ENCODE peak calls at places on chromosomes 1 and 21, in eight cellular contexts. One of them, this sample, is unnamed.
A peak's percentile ranks its signal among the peaks of the same experiment; 100 is the strongest.

GRCh38 chr21:36980280-36981048 is 14.0 kb upstream of the HLCS start:
- DNase-seq in transverse colon: peak; percentile 36
- DNase-seq in HepG2: no peak
- DNase-seq in esophagus muscularis mucosa: no peak
- DNase-seq in H1: peak; percentile 65
- DNase-seq in stomach: peak; percentile 52
- DNase-seq in K562: no peak
- DNase-seq in suprapubic skin: no peak
- DNase-seq in this sample: peak; percentile 63

GRCh38 chr1:246005067-246005466 is 502.0 kb downstream of the SMYD3 start:
- DNase-seq in transverse colon: no peak
- DNase-seq in esophagus muscularis mucosa: no peak
- DNase-seq in stomach: no peak
- DNase-seq in suprapubic skin: no peak
- DNase-seq in H1: no peak
- DNase-seq in HepG2: no peak
- DNase-seq in K562: no peak
- DNase-seq in this sample: no peak

GRCh38 chr1:3836421-3836820 is 20.6 kb downstream of the CEP104 start:
- DNase-seq in esophagus muscularis mucosa: no peak
- DNase-seq in suprapubic skin: no peak
- DNase-seq in K562: no peak
- DNase-seq in stomach: no peak
- DNase-seq in H1: no peak
- DNase-seq in transverse colon: no peak
- DNase-seq in HepG2: no peak
- DNase-seq in this sample: no peak

GRCh38 chr21:46295177-46295711 is 9.1 kb downstream of the YBEY start:
- DNase-seq in H1: peak; percentile 51
- DNase-seq in HepG2: peak; percentile 39
- DNase-seq in suprapubic skin: no peak
- DNase-seq in esophagus muscularis mucosa: no peak
- DNase-seq in stomach: no peak
- DNase-seq in transverse colon: no peak
- DNase-seq in K562: peak; percentile 59
- DNase-seq in this sample: no peak

GRCh38 chr21:36946949-36947371 is 19.5 kb downstream of the HLCS start:
- DNase-seq in esophagus muscularis mucosa: no peak
- DNase-seq in HepG2: no peak
- DNase-seq in K562: no peak
- DNase-seq in H1: no peak
- DNase-seq in transverse colon: no peak
- DNase-seq in stomach: no peak
- DNase-seq in suprapubic skin: no peak
- DNase-seq in this sample: no peak

GRCh38 chr1:189424746-189425331 is 1052.8 kb downstream of the BRINP3 start:
- DNase-seq in esophagus muscularis mucosa: no peak
- DNase-seq in stomach: no peak
- DNase-seq in transverse colon: no peak
- DNase-seq in HepG2: no peak
- DNase-seq in suprapubic skin: no peak
- DNase-seq in K562: no peak
- DNase-seq in H1: no peak
- DNase-seq in this sample: no peak

GRCh38 chr1:66464356-66464755 is 69.6 kb upstream of the SGIP1 start:
- DNase-seq in K562: no peak
- DNase-seq in suprapubic skin: no peak
- DNase-seq in HepG2: no peak
- DNase-seq in H1: no peak
- DNase-seq in transverse colon: no peak
- DNase-seq in esophagus muscularis mucosa: no peak
- DNase-seq in stomach: no peak
- DNase-seq in this sample: no peak

GRCh38 chr1:212281589-212281988 is 3.6 kb upstream of the PPP2R5A start:
- DNase-seq in HepG2: no peak
- DNase-seq in suprapubic skin: no peak
- DNase-seq in esophagus muscularis mucosa: no peak
- DNase-seq in H1: no peak
- DNase-seq in K562: no peak
- DNase-seq in stomach: no peak
- DNase-seq in transverse colon: no peak
- DNase-seq in this sample: no peak

GRCh38 chr1:2233997-2234761 is 6.1 kb downstream of the SKI start:
- DNase-seq in suprapubic skin: peak; percentile 97
- DNase-seq in K562: no peak
- DNase-seq in stomach: peak; percentile 77
- DNase-seq in transverse colon: peak; percentile 81
- DNase-seq in H1: peak; percentile 50
- DNase-seq in HepG2: peak; percentile 93
- DNase-seq in esophagus muscularis mucosa: peak; percentile 98
- DNase-seq in this sample: peak; percentile 93

GRCh38 chr1:81682490-81682889 is 118.2 kb upstream of the ADGRL2 start:
- DNase-seq in esophagus muscularis mucosa: no peak
- DNase-seq in transverse colon: no peak
- DNase-seq in suprapubic skin: no peak
- DNase-seq in HepG2: no peak
- DNase-seq in H1: no peak
- DNase-seq in K562: no peak
- DNase-seq in stomach: no peak
- DNase-seq in this sample: no peak

GRCh38 chr1:6118415-6118814 is 61.7 kb downstream of the CHD5 start:
- DNase-seq in transverse colon: no peak
- DNase-seq in HepG2: no peak
- DNase-seq in stomach: no peak
- DNase-seq in esophagus muscularis mucosa: no peak
- DNase-seq in H1: no peak
- DNase-seq in suprapubic skin: no peak
- DNase-seq in K562: no peak
- DNase-seq in this sample: no peak

GRCh38 chr1:86648255-86648654 is 56.1 kb upstream of the SH3GLB1 start:
- DNase-seq in stomach: no peak
- DNase-seq in esophagus muscularis mucosa: no peak
- DNase-seq in transverse colon: no peak
- DNase-seq in HepG2: no peak
- DNase-seq in suprapubic skin: no peak
- DNase-seq in K562: no peak
- DNase-seq in H1: no peak
- DNase-seq in this sample: no peak

GRCh38 chr21:31656199-31657095 is 3.0 kb upstream of the SOD1 start:
- DNase-seq in esophagus muscularis mucosa: peak; percentile 86
- DNase-seq in stomach: no peak
- DNase-seq in H1: no peak
- DNase-seq in HepG2: no peak
- DNase-seq in K562: no peak
- DNase-seq in transverse colon: no peak
- DNase-seq in suprapubic skin: no peak
- DNase-seq in this sample: no peak

GRCh38 chr1:201941420-201942128 is 4.8 kb downstream of the LMOD1 start:
- DNase-seq in transverse colon: no peak
- DNase-seq in suprapubic skin: no peak
- DNase-seq in H1: peak; percentile 83
- DNase-seq in K562: peak; percentile 96
- DNase-seq in HepG2: peak; percentile 49
- DNase-seq in esophagus muscularis mucosa: no peak
- DNase-seq in stomach: no peak
- DNase-seq in this sample: no peak

GRCh38 chr1:152392909-152393308 is 21.2 kb downstream of the CRNN start:
- DNase-seq in esophagus muscularis mucosa: no peak
- DNase-seq in H1: no peak
- DNase-seq in suprapubic skin: no peak
- DNase-seq in HepG2: no peak
- DNase-seq in K562: no peak
- DNase-seq in stomach: no peak
- DNase-seq in transverse colon: no peak
- DNase-seq in this sample: no peak

GRCh38 chr1:25476186-25477097 is 45.7 kb downstream of the MACO1 start:
- DNase-seq in suprapubic skin: no peak
- DNase-seq in esophagus muscularis mucosa: no peak
- DNase-seq in HepG2: no peak
- DNase-seq in K562: peak; percentile 38
- DNase-seq in transverse colon: no peak
- DNase-seq in stomach: no peak
- DNase-seq in H1: no peak
- DNase-seq in this sample: no peak

GRCh38 chr1:213658508-213658907 is 329.3 kb upstream of the PROX1 start:
- DNase-seq in H1: no peak
- DNase-seq in HepG2: no peak
- DNase-seq in suprapubic skin: no peak
- DNase-seq in K562: no peak
- DNase-seq in esophagus muscularis mucosa: no peak
- DNase-seq in stomach: no peak
- DNase-seq in transverse colon: no peak
- DNase-seq in this sample: no peak

GRCh38 chr1:84415386-84415785 is 17.1 kb downstream of the DNASE2B start:
- DNase-seq in H1: no peak
- DNase-seq in transverse colon: no peak
- DNase-seq in esophagus muscularis mucosa: no peak
- DNase-seq in HepG2: no peak
- DNase-seq in K562: no peak
- DNase-seq in suprapubic skin: no peak
- DNase-seq in stomach: no peak
- DNase-seq in this sample: no peak

GRCh38 chr1:156741613-156741983 is 710 bp upstream of the MRPL24 start:
- DNase-seq in esophagus muscularis mucosa: no peak
- DNase-seq in suprapubic skin: no peak
- DNase-seq in H1: no peak
- DNase-seq in stomach: no peak
- DNase-seq in transverse colon: no peak
- DNase-seq in K562: peak; percentile 40
- DNase-seq in HepG2: no peak
- DNase-seq in this sample: no peak
- H3K27ac ChIP-seq in esophagus muscularis mucosa: peak overlapping the region; percentile 80
- H3K27ac ChIP-seq in suprapubic skin: peak overlapping the region; percentile 75
- H3K27ac ChIP-seq in H1: peak overlapping the region; percentile 36
- H3K27ac ChIP-seq in stomach: peak overlapping the region; percentile 89
- H3K27ac ChIP-seq in transverse colon: peak overlapping the region; percentile 85
- H3K27ac ChIP-seq in K562: peak overlapping the region; percentile 82
- H3K27ac ChIP-seq in HepG2: peak overlapping the region; percentile 64
- H3K27ac ChIP-seq in this sample: peak overlapping the region; percentile 89

GRCh38 chr1:173866462-173866861 is 1.3 kb downstream of the GAS5 start:
- DNase-seq in suprapubic skin: no peak
- DNase-seq in transverse colon: no peak
- DNase-seq in esophagus muscularis mucosa: no peak
- DNase-seq in stomach: no peak
- DNase-seq in HepG2: no peak
- DNase-seq in K562: peak; percentile 44
- DNase-seq in H1: no peak
- DNase-seq in this sample: no peak

GRCh38 chr1:173865468-173866164 is 2.2 kb downstream of the GAS5 start:
- DNase-seq in stomach: no peak
- DNase-seq in esophagus muscularis mucosa: no peak
- DNase-seq in K562: peak; percentile 36
- DNase-seq in HepG2: no peak
- DNase-seq in suprapubic skin: no peak
- DNase-seq in H1: no peak
- DNase-seq in transverse colon: no peak
- DNase-seq in this sample: no peak

GRCh38 chr1:173862769-173863223 is 5.0 kb downstream of the GAS5 start:
- DNase-seq in H1: no peak
- DNase-seq in esophagus muscularis mucosa: no peak
- DNase-seq in suprapubic skin: no peak
- DNase-seq in stomach: no peak
- DNase-seq in K562: peak; percentile 67
- DNase-seq in transverse colon: no peak
- DNase-seq in HepG2: no peak
- DNase-seq in this sample: no peak

GRCh38 chr1:173863224-173864151 is 4.3 kb downstream of the GAS5 start:
- DNase-seq in transverse colon: no peak
- DNase-seq in esophagus muscularis mucosa: no peak
- DNase-seq in K562: peak; percentile 16
- DNase-seq in stomach: no peak
- DNase-seq in HepG2: no peak
- DNase-seq in suprapubic skin: no peak
- DNase-seq in H1: no peak
- DNase-seq in this sample: no peak

DNA sequence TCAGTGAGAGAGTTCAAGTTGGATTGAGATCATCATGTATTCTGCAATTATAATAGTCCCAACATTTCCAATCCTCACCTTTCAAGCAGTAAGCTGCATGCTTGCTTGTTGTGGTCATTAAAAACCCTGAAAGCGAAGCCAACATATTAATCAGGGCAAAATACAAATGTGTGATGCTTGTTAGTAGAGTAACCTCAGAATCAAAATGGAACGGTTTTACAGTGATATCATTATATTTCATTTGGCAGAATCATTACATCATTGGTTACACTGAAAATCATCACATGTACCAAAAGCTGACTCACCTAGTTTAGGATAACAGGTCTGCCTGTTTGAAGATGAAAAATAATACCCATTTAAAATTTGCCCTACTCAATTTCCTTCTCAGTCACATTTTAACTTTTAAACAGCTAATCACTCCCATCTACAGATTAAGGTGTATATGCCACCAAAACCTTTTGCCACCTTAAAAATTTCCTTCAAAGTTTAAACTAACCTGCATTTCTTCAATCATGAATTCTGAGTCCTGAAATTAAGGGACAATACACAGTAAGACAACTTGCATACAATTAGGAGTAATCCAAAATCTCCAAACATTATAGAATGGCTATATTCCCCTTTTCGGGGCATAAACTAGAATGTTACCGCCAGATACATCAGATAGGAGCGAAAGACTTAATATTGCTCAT is 3.5 kb downstream of the GAS5 start:
- DNase-seq in K562: peak; percentile 25
- DNase-seq in stomach: no peak
- DNase-seq in H1: no peak
- DNase-seq in esophagus muscularis mucosa: no peak
- DNase-seq in suprapubic skin: no peak
- DNase-seq in HepG2: no peak
- DNase-seq in transverse colon: no peak
- DNase-seq in this sample: no peak
- TF ChIP-seq POLR2AphosphoS5 in K562: peak; percentile 30
- TF ChIP-seq POLR2AphosphoS5 in stomach: no peak
- TF ChIP-seq POLR2AphosphoS5 in H1: peak; percentile 72
- TF ChIP-seq POLR2AphosphoS5 in esophagus muscularis mucosa: no peak
- TF ChIP-seq POLR2AphosphoS5 in suprapubic skin: no peak
- TF ChIP-seq POLR2AphosphoS5 in HepG2: no peak
- TF ChIP-seq POLR2AphosphoS5 in transverse colon: no peak
- TF ChIP-seq POLR2AphosphoS5 in this sample: no peak

GRCh38 chr1:11187936-11188335 is 1.2 kb upstream of the ANGPTL7 start:
- DNase-seq in H1: no peak
- DNase-seq in transverse colon: no peak
- DNase-seq in suprapubic skin: no peak
- DNase-seq in stomach: no peak
- DNase-seq in K562: no peak
- DNase-seq in esophagus muscularis mucosa: no peak
- DNase-seq in HepG2: no peak
- DNase-seq in this sample: no peak
- TF ChIP-seq EP300 in H1: no peak
- TF ChIP-seq EP300 in transverse colon: no peak
- TF ChIP-seq EP300 in suprapubic skin: no peak
- TF ChIP-seq EP300 in stomach: no peak
- TF ChIP-seq EP300 in K562: no peak
- TF ChIP-seq EP300 in esophagus muscularis mucosa: no peak
- TF ChIP-seq EP300 in HepG2: no peak
- TF ChIP-seq EP300 in this sample: no peak

DNA sequence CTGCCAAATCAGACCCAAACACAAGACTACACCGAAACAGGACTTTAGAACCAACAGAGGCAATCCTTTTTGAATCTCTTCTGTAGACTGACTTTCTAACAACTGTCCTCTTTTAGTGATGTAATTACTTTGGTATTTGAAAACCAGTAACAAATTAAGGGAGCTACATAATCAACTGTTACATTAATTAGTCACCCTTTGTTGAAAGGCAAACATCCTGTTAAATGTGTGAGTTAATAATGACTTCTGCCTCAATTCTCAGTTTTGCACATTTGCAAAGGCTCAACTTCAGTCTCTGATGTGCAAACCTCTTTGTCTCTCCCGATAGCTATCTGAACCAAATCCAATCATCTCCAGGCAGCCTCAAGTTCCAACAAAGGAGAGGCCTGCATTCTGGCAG is 135.4 kb upstream of the C8B start:
- DNase-seq in transverse colon: no peak
- DNase-seq in H1: no peak
- DNase-seq in K562: no peak
- DNase-seq in esophagus muscularis mucosa: no peak
- DNase-seq in stomach: no peak
- DNase-seq in suprapubic skin: no peak
- DNase-seq in HepG2: no peak
- DNase-seq in this sample: no peak
- H3K27ac ChIP-seq in transverse colon: no peak overlapping the region
- H3K27ac ChIP-seq in H1: no peak overlapping the region
- H3K27ac ChIP-seq in K562: no peak overlapping the region
- H3K27ac ChIP-seq in esophagus muscularis mucosa: no peak overlapping the region
- H3K27ac ChIP-seq in stomach: no peak overlapping the region
- H3K27ac ChIP-seq in suprapubic skin: no peak overlapping the region
- H3K27ac ChIP-seq in HepG2: no peak overlapping the region
- H3K27ac ChIP-seq in this sample: no peak overlapping the region